ENCODE peak calls at places on chromosomes 16 and 17, in seven cellular contexts. E, D, B, T, P, J and F are unnamed samples.

GRCh38 chr17:82204831-82205719 is 7.6 kb downstream of the CCDC57 start:
- DNase-seq in E (peak), D (peak), B (peak), T (peak), P (peak), J (no peak), F (peak)

GRCh38 chr17:42038221-42038973 is 12.0 kb downstream of the C17orf113 start:
- DNase-seq in E (no peak), D (no peak), B (no peak), T (no peak), P (no peak), J (no peak), F (no peak)

GRCh38 chr17:82752371-82753200 is 721 bp downstream of the TBCD start:
- DNase-seq in E (no peak), D (no peak), B (peak), T (peak), P (peak), J (no peak), F (peak)

GRCh38 chr17:41486809-41487530 is 2.7 kb downstream of the KRT36 start:
- DNase-seq in E (no peak), D (peak), B (peak), T (no peak), P (peak), J (peak), F (peak)

GRCh38 chr16:88570691-88571092 is 489 bp downstream of the ZC3H18 start:
- DNase-seq in E (no peak), D (no peak), B (peak), T (no peak), P (no peak), J (peak), F (peak)

GRCh38 chr17:42200702-42201101 is 6.4 kb upstream of the GHDC start:
- DNase-seq in E (no peak), D (no peak), B (no peak), T (no peak), P (peak), J (no peak), F (no peak)

GRCh38 chr17:9544221-9544620 is 31.4 kb downstream of the STX8 start:
- DNase-seq in E (no peak), D (no peak), B (no peak), T (no peak), P (no peak), J (no peak), F (no peak)

GRCh38 chr17:75011788-75012319 is 616 bp upstream of the MRPL58 start:
- DNase-seq in E (no peak), D (no peak), B (no peak), T (no peak), P (peak), J (no peak), F (peak)

GRCh38 chr17:16944334-16945140 is 27.4 kb downstream of the TNFRSF13B start:
- DNase-seq in E (no peak), D (peak), B (no peak), T (no peak), P (no peak), J (no peak), F (peak)

GRCh38 chr16:52497067-52497816 is 49.7 kb downstream of the TOX3 start:
- DNase-seq in E (no peak), D (no peak), B (peak), T (peak), P (peak), J (no peak), F (peak)

GRCh38 chr16:27083861-27084261 is 17.1 kb downstream of the C16orf82 start:
- DNase-seq in E (no peak), D (no peak), B (no peak), T (no peak), P (peak), J (peak), F (no peak)

GRCh38 chr16:66605177-66605999 is 884 bp downstream of the CMTM3 start:
- DNase-seq in E (no peak), D (no peak), B (peak), T (no peak), P (peak), J (peak), F (no peak)